ENCODE peak calls at places on chromosome 19, in seven cellular contexts. I, N, J, Y, W, U and T are unnamed samples. For H3K9me3, the result is how much of the 10 kb centered on the place peaks cover.

GRCh38 chr19:3024870-3025515 is 4.1 kb downstream of the TLE2 start:
- DNase-seq in I (no peak), N (no peak), J (no peak), Y (no peak), W (no peak), U (no peak), T (no peak)

GRCh38 chr19:45852145-45852750 is 10.7 kb downstream of the SYMPK start:
- DNase-seq in I (no peak), N (no peak), J (peak), Y (no peak), W (no peak), U (no peak), T (no peak)

GRCh38 chr19:5641171-5641570 is 18.3 kb downstream of the SAFB start:
- DNase-seq in I (peak), N (no peak), J (no peak), Y (no peak), W (no peak), U (no peak), T (no peak)

GRCh38 chr19:14577885-14578427 is 4.9 kb upstream of the CLEC17A start:
- DNase-seq in I (no peak), N (no peak), J (peak), Y (no peak), W (no peak), U (no peak), T (no peak)

GRCh38 chr19:3207466-3208242 is 16.8 kb upstream of the CELF5 start:
- DNase-seq in I (no peak), N (no peak), J (peak), Y (no peak), W (no peak), U (no peak), T (no peak)

GRCh38 chr19:33514885-33515485 is 6.6 kb downstream of the PEPD start:
- DNase-seq in I (peak), N (peak), J (no peak), Y (no peak), W (no peak), U (no peak), T (peak)

GRCh38 chr19:15663245-15663644 is 9.6 kb upstream of the CYP4F12 start:
- DNase-seq in I (no peak), N (no peak), J (no peak), Y (no peak), W (no peak), U (no peak), T (no peak)

GRCh38 chr19:8678244-8678807 is 20.3 kb downstream of the ACTL9 start:
- DNase-seq in I (no peak), N (no peak), J (no peak), Y (no peak), W (no peak), U (no peak), T (no peak)

GRCh38 chr19:38078302-38078930 is 145.6 kb downstream of the DPF1 start:
- DNase-seq in I (peak), N (no peak), J (no peak), Y (no peak), W (no peak), U (no peak), T (no peak)

GRCh38 chr19:658916-659839 is 3.8 kb downstream of the RNF126 start:
- DNase-seq in I (no peak), N (peak), J (peak), Y (no peak), W (no peak), U (no peak), T (peak)

GRCh38 chr19:12137541-12137940 is 2.6 kb downstream of the ZNF20 start:
- DNase-seq in I (no peak), N (no peak), J (no peak), Y (no peak), W (no peak), U (no peak), T (no peak)

GRCh38 chr19:34364830-34365462 is at the start of gene GPI:
- DNase-seq in I (peak), N (peak), J (peak), Y (no peak), W (peak), U (no peak), T (peak)

GRCh38 chr19:16258440-16258903 is 60.8 kb downstream of the AP1M1 start:
- DNase-seq in I (peak), N (peak), J (no peak), Y (no peak), W (no peak), U (no peak), T (peak)

GRCh38 chr19:49590971-49591730 is at the start of gene PRR12:
- DNase-seq in I (peak), N (peak), J (peak), Y (peak), W (peak), U (no peak), T (peak)

GRCh38 chr19:1851581-1852293 is 3.5 kb upstream of the REXO1 start:
- DNase-seq in I (no peak), N (no peak), J (peak), Y (no peak), W (no peak), U (no peak), T (peak)

GRCh38 chr19:40280608-40281221 is 4.4 kb downstream of the AKT2 start:
- DNase-seq in I (peak), N (no peak), J (no peak), Y (no peak), W (no peak), U (no peak), T (no peak)

GRCh38 chr19:30464162-30464561 is 92.0 kb downstream of the ZNF536 start:
- DNase-seq in I (no peak), N (no peak), J (no peak), Y (no peak), W (no peak), U (no peak), T (no peak)
- H3K9me3 ChIP-seq in I (under half), N (under half), J (under half), Y (half or more), W (under half), U (under half), T (under half)

DNA sequence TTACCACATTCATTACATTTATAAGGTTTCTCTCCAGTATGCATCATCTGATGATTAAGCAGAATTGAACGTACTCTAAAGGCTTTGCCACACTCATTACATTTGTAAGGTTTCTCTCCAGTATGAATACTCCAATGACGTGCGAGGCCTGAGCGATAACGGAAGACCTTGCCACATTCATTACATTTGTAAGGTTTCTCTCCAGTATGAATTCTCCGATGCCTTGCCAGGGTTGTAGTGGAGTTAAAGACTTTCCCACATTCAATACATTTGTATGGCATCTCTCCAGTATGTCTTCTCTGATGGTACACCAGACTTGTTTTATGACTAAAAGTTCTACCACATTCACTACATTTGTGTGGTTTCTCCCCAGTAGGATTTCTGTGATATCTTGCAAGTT is 16.8 kb upstream of the ZNF432 start:
- DNase-seq in I (no peak), N (no peak), J (no peak), Y (no peak), W (no peak), U (no peak), T (no peak)
- H3K9me3 ChIP-seq in I (under half), N (half or more), J (under half), Y (half or more), W (half or more), U (half or more), T (under half)

DNA sequence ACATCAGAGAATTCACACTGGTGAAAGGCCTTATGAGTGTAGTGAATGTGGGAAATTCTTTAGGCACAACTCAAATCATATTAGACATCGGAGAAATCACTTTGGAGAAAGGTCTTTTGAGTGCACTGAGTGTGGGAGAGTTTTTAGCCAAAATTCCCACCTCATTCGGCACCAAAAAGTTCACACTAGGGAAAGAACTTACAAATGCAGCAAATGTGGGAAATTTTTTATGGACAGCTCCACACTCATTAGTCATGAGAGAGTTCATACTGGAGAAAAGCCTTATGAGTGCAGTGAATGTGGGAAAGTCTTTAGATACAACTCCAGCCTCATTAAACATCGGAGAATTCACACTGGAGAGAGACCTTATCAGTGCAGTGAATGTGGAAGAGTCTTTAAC is 10.1 kb downstream of the ZNF17 start:
- DNase-seq in I (no peak), N (no peak), J (no peak), Y (no peak), W (no peak), U (no peak), T (no peak)
- H3K9me3 ChIP-seq in I (under half), N (half or more), J (under half), Y (under half), W (half or more), U (half or more), T (under half)

GRCh38 chr19:43452517-43453045 is 12.8 kb downstream of the LYPD3 start:
- DNase-seq in I (no peak), N (no peak), J (no peak), Y (no peak), W (no peak), U (no peak), T (no peak)
- H3K9me3 ChIP-seq in I (under half), N (under half), J (under half), Y (under half), W (under half), U (under half), T (under half)

GRCh38 chr19:6916952-6917351 is 29.6 kb downstream of the ADGRE1 start:
- DNase-seq in I (no peak), N (no peak), J (no peak), Y (no peak), W (no peak), U (no peak), T (no peak)
- H3K9me3 ChIP-seq in I (under half), N (under half), J (under half), Y (under half), W (under half), U (under half), T (under half)

GRCh38 chr19:23222998-23223652 is 27.1 kb downstream of the ZNF724 start:
- DNase-seq in I (no peak), N (no peak), J (no peak), Y (no peak), W (peak), U (no peak), T (no peak)
- H3K9me3 ChIP-seq in I (under half), N (half or more), J (under half), Y (under half), W (half or more), U (half or more), T (under half)